ENCODE peak calls at places on chromosomes 11 and 22, in nine cellular contexts. I is cardiac fibroblast; S is Jurkat, Clone E6-1; T is HTR-8/SVneo; U is GM10248; P is T-helper 1 cell; M is CD4-positive, alpha-beta memory T cell; H is neuronal stem cell; V is psoas muscle. O is an unnamed sample.

GRCh38 chr11:68002575-68002942 is 1.3 kb downstream of the UNC93B1 start:
- DNase-seq in I (no peak), S (no peak), T (no peak), U (peak; percentile 58), P (no peak), M (no peak), H (no peak), V (no peak), O (no peak)

GRCh38 chr11:119380816-119381185 is 689 bp downstream of the USP2 start:
- DNase-seq in I (no peak), S (peak; percentile 37), T (no peak), U (no peak), P (no peak), M (no peak), H (no peak), V (peak; percentile 12), O (no peak)

GRCh38 chr11:115334932-115335788 is 169.1 kb downstream of the CADM1 start:
- DNase-seq in I (peak; percentile 58), S (peak; percentile 32), T (peak; percentile 4), U (peak; percentile 9), P (no peak), M (no peak), H (peak; percentile 12), V (no peak), O (no peak)

GRCh38 chr11:87779276-87780067 is 395.8 kb downstream of the RAB38 start:
- DNase-seq in I (no peak), S (no peak), T (no peak), U (no peak), P (no peak), M (no peak), H (no peak), V (no peak), O (no peak)

GRCh38 chr11:71236836-71237475 is 15.4 kb downstream of the SHANK2 start:
- DNase-seq in I (no peak), S (no peak), T (no peak), U (no peak), P (no peak), M (no peak), H (no peak), V (no peak), O (no peak)

GRCh38 chr11:9639985-9640384 is 23.9 kb upstream of the SWAP70 start:
- DNase-seq in I (no peak), S (peak; percentile 29), T (no peak), U (no peak), P (no peak), M (no peak), H (no peak), V (no peak), O (no peak)

GRCh38 chr22:27626675-27627443 is 174.7 kb downstream of the MN1 start:
- DNase-seq in I (no peak), S (no peak), T (no peak), U (no peak), P (no peak), M (no peak), H (no peak), V (no peak), O (no peak)

GRCh38 chr11:61888043-61888442 is 3.3 kb downstream of the FADS3 start:
- DNase-seq in I (peak; percentile 97), S (no peak), T (peak; percentile 84), U (no peak), P (no peak), M (no peak), H (no peak), V (peak; percentile 89), O (no peak)

GRCh38 chr22:32618461-32619140 is 144.0 kb downstream of the FBXO7 start:
- DNase-seq in I (no peak), S (no peak), T (no peak), U (no peak), P (no peak), M (no peak), H (no peak), V (peak; percentile 48), O (no peak)

GRCh38 chr11:102576350-102576749 is 45.8 kb upstream of the MMP7 start:
- DNase-seq in I (no peak), S (no peak), T (no peak), U (no peak), P (peak; percentile 27), M (no peak), H (no peak), V (no peak), O (no peak)

GRCh38 chr11:45178890-45179663 is 32.6 kb downstream of the PRDM11 start:
- DNase-seq in I (peak; percentile 52), S (no peak), T (no peak), U (no peak), P (no peak), M (no peak), H (no peak), V (no peak), O (no peak)

GRCh38 chr11:10666976-10667892 is 26.3 kb downstream of the IRAG1 start:
- DNase-seq in I (peak; percentile 32), S (no peak), T (no peak), U (no peak), P (no peak), M (no peak), H (no peak), V (no peak), O (no peak)

GRCh38 chr11:1126935-1127663 is 30.7 kb upstream of the MUC5AC start:
- DNase-seq in I (no peak), S (no peak), T (no peak), U (no peak), P (no peak), M (no peak), H (no peak), V (no peak), O (no peak)

GRCh38 chr11:106503901-106504300 is 426.4 kb downstream of the AASDHPPT start:
- DNase-seq in I (no peak), S (no peak), T (no peak), U (no peak), P (no peak), M (no peak), H (no peak), V (no peak), O (no peak)

GRCh38 chr11:20027546-20028014 is 132.7 kb downstream of the DBX1 start:
- DNase-seq in I (no peak), S (no peak), T (no peak), U (no peak), P (no peak), M (no peak), H (no peak), V (no peak), O (no peak)

GRCh38 chr11:6635082-6635932 is 16.1 kb upstream of the TPP1 start:
- DNase-seq in I (peak; percentile 46), S (no peak), T (peak; percentile 22), U (no peak), P (no peak), M (no peak), H (no peak), V (peak; percentile 51), O (no peak)

GRCh38 chr22:39661842-39662676 is 91.5 kb downstream of the CACNA1I start:
- DNase-seq in I (no peak), S (no peak), T (no peak), U (no peak), P (peak; percentile 82), M (peak; percentile 86), H (no peak), V (no peak), O (no peak)

GRCh38 chr11:76783901-76784813 is 1.0 kb downstream of the TSKU start:
- DNase-seq in I (peak; percentile 87), S (no peak), T (peak; percentile 87), U (no peak), P (no peak), M (no peak), H (peak; percentile 85), V (peak; percentile 73), O (peak; percentile 80)

GRCh38 chr11:92838655-92839334 is 130.7 kb upstream of the MTNR1B start:
- DNase-seq in I (no peak), S (no peak), T (no peak), U (no peak), P (no peak), M (no peak), H (peak; percentile 24), V (no peak), O (no peak)

GRCh38 chr11:65867284-65868071 is 5.1 kb downstream of the EFEMP2 start:
- DNase-seq in I (no peak), S (no peak), T (no peak), U (no peak), P (no peak), M (no peak), H (peak; percentile 47), V (peak; percentile 25), O (no peak)

GRCh38 chr11:20566591-20567434 is 32.6 kb upstream of the SLC6A5 start:
- DNase-seq in I (no peak), S (no peak), T (no peak), U (no peak), P (no peak), M (no peak), H (no peak), V (no peak), O (no peak)

GRCh38 chr11:70040452-70040851 is 37.7 kb upstream of the ANO1 start:
- DNase-seq in I (no peak), S (no peak), T (no peak), U (no peak), P (no peak), M (no peak), H (no peak), V (no peak), O (no peak)

GRCh38 chr22:29224121-29224858 is 18.6 kb downstream of the EMID1 start:
- DNase-seq in I (no peak), S (no peak), T (no peak), U (no peak), P (no peak), M (no peak), H (no peak), V (no peak), O (no peak)

GRCh38 chr22:40345801-40346177 is 511 bp upstream of the ADSL start:
- DNase-seq in I (peak; percentile 49), S (no peak), T (peak; percentile 29), U (peak; percentile 53), P (peak; percentile 59), M (peak; percentile 57), H (no peak), V (no peak), O (no peak)

GRCh38 chr22:26502688-26503561 is 9.3 kb downstream of the TFIP11 start:
- DNase-seq in I (peak; percentile 52), S (peak; percentile 97), T (peak; percentile 23), U (peak; percentile 66), P (peak; percentile 88), M (peak; percentile 57), H (peak; percentile 31), V (peak; percentile 29), O (peak; percentile 67)

GRCh38 chr11:14582835-14583234 is 60.8 kb upstream of the PDE3B start:
- DNase-seq in I (no peak), S (no peak), T (no peak), U (no peak), P (no peak), M (no peak), H (no peak), V (no peak), O (no peak)

GRCh38 chr11:71456831-71457230 is 3.8 kb downstream of the NADSYN1 start:
- DNase-seq in I (no peak), S (no peak), T (no peak), U (no peak), P (no peak), M (no peak), H (no peak), V (no peak), O (no peak)